ENCODE peak calls at places on chromosomes 13 and 19, in four cellular contexts. W is neuronal stem cell, R is trophoblast cell, B is H9. P is an unnamed sample.
A peak's percentile ranks its signal among the peaks of the same experiment; 100 is the strongest.

GRCh38 chr13:89803839-89804238 is 1543.6 kb upstream of the MIR17HG start:
- DNase-seq in R (no peak), W (no peak), B (no peak), P (no peak)

GRCh38 chr13:112708560-112709240 is 18.9 kb downstream of the ATP11A start:
- DNase-seq in B (no peak), R (no peak), W (no peak), P (no peak)

GRCh38 chr13:40617801-40618356 is 48.6 kb downstream of the FOXO1 start:
- DNase-seq in R (peak; percentile 58), W (no peak), B (no peak), P (no peak)

GRCh38 chr13:92187378-92187989 is 789.1 kb downstream of the GPC5 start:
- DNase-seq in B (no peak), W (peak; percentile 50), R (peak; percentile 68), P (peak; percentile 58)

GRCh38 chr19:30906871-30907270 is 442.4 kb downstream of the TSHZ3 start:
- DNase-seq in B (no peak), W (no peak), R (no peak), P (no peak)

GRCh38 chr19:52742516-52742915 is 7.7 kb upstream of the ZNF611 start:
- DNase-seq in B (no peak), W (no peak), R (peak; percentile 84), P (no peak)

GRCh38 chr13:20064128-20064527 is 96.7 kb downstream of the GJA3 start:
- DNase-seq in W (no peak), R (no peak), B (no peak), P (peak; percentile 53)

GRCh38 chr19:45419396-45419795 is 4.3 kb downstream of the ERCC1 start:
- DNase-seq in B (no peak), R (no peak), W (no peak), P (no peak)

GRCh38 chr13:30730526-30730925 is 4.8 kb upstream of the ALOX5AP start:
- DNase-seq in B (peak; percentile 35), W (peak; percentile 12), R (peak; percentile 86), P (peak; percentile 72)

GRCh38 chr13:43058318-43058674 is 34.9 kb downstream of the DNAJC15 start:
- DNase-seq in B (peak; percentile 45), W (no peak), R (peak; percentile 83), P (peak; percentile 48)

GRCh38 chr13:68636784-68637183 is 1406.6 kb upstream of the PCDH9 start:
- DNase-seq in B (no peak), R (no peak), W (no peak), P (no peak)

GRCh38 chr13:43357435-43358065 is 334.2 kb downstream of the DNAJC15 start:
- DNase-seq in B (no peak), R (no peak), W (no peak), P (no peak)

GRCh38 chr13:110363009-110363408 is 55.9 kb downstream of the COL4A2 start:
- DNase-seq in W (no peak), B (peak; percentile 64), R (no peak), P (no peak)

GRCh38 chr13:110358381-110358780 is 51.3 kb downstream of the COL4A2 start:
- DNase-seq in W (no peak), B (no peak), R (peak; percentile 84), P (no peak)

GRCh38 chr13:110360598-110360997 is 53.5 kb downstream of the COL4A2 start:
- DNase-seq in W (no peak), B (no peak), R (no peak), P (no peak)

GRCh38 chr13:110361365-110361911 is 54.4 kb downstream of the COL4A2 start:
- DNase-seq in R (peak; percentile 57), B (no peak), W (no peak), P (peak; percentile 80)

GRCh38 chr13:110359840-110360301 is 52.8 kb downstream of the COL4A2 start:
- DNase-seq in B (no peak), R (peak; percentile 82), W (no peak), P (peak; percentile 99)
- H3K14ac ChIP-seq in B (no peak overlapping the region), R (no peak overlapping the region), W (no peak overlapping the region), P (no peak overlapping the region)

GRCh38 chr19:58129284-58129683 is 21.3 kb downstream of the ZNF329 start:
- DNase-seq in R (no peak), B (no peak), W (no peak), P (no peak)

DNA sequence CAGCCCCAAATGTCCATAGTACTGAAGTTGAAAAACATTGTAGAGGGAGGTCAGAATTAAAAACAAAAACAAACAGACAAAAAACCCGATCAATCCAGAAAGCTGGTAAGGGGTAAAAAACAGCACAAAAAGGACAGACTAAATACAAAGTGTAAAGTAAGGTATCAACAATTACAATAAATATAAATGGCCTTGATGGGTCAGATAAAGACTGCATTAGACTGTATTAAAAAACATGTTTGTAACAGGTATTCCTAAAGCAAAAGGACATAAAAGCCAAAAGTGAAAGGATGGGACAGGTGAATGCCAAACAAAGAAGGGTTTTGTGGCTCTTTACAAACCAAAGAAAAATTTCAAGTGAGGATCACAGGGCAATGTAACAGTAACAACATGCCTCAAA is 16.3 kb downstream of the ZNF329 start:
- DNase-seq in B (no peak), R (no peak), W (no peak), P (no peak)
- H3K9me3 ChIP-seq in B (peaks cover 87% of the 10 kb centered on the region), R (peaks cover 39% of the 10 kb centered on the region), W (peaks cover 96% of the 10 kb centered on the region), P (peaks cover 96% of the 10 kb centered on the region)

DNA sequence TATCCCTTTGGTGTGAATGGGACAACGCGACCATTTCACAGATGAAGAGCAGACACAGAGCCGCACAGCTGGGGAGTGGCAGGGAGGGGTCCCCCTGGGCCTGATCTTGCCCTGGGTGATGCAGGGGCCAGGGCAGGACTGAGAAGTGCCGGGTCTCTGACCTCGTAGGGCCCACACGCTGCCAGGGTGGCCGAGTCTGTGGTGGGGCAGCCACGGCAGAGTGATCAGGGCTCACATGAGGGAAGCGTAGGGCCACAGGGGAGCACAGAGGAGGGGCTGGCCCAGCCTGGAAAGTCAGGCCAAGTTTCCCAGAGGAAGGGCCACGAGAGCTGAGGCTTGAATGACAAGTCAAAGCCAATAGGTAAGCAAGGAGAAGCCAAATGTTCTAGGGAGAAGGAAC is 31.9 kb upstream of the FXYD3 start:
- DNase-seq in R (no peak), W (no peak), B (no peak), P (no peak)
- H2BK12ac ChIP-seq in R (peak overlapping the region; percentile 15), W (no peak overlapping the region), B (no peak overlapping the region), P (no peak overlapping the region)

GRCh38 chr13:24180743-24181384 is 20.3 kb downstream of the SPATA13 start:
- DNase-seq in R (peak; percentile 26), B (no peak), W (no peak), P (peak; percentile 67)
- H3K14ac ChIP-seq in R (no peak overlapping the region), B (no peak overlapping the region), W (no peak overlapping the region), P (no peak overlapping the region)

DNA sequence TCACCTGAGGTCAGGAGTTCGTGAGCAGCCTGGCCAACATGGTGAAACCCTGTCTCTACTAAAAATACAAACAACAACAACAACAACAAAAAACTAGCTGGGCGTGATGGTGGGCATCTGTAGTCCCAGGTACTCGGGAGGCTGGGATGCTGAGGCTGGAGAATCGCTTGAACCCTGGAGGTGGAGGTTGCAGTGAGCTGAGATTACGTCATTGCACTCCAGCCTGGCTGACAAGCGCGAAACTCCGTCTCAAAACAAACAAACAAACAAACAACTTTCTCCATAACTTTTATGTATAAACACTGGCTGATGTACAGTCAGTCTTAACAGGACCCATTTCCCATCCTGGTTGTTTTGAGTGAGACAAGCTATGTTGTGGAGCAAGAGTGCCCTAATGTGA is 5.8 kb upstream of the CYP4F8 start:
- DNase-seq in W (no peak), B (no peak), R (no peak), P (no peak)
- H3K9me3 ChIP-seq in W (no peaks in the 10 kb centered on the region), B (peaks cover 33% of the 10 kb centered on the region), R (peaks cover 29% of the 10 kb centered on the region), P (no peaks in the 10 kb centered on the region)

GRCh38 chr19:39405261-39405912 is 1.3 kb upstream of the ZFP36 start:
- DNase-seq in B (no peak), W (no peak), R (no peak), P (peak; percentile 52)
- H2BK12ac ChIP-seq in B (no peak overlapping the region), W (peak overlapping the region; percentile 75), R (no peak overlapping the region), P (peak overlapping the region; percentile 86)

GRCh38 chr13:42038661-42039456 is 9.6 kb upstream of the DGKH start:
- DNase-seq in B (no peak), R (no peak), W (no peak), P (peak; percentile 11)

GRCh38 chr13:42041017-42041683 is 7.3 kb upstream of the DGKH start:
- DNase-seq in W (peak; percentile 45), B (peak; percentile 54), R (peak; percentile 55), P (peak; percentile 74)

GRCh38 chr13:42040730-42041016 is 7.8 kb upstream of the DGKH start:
- DNase-seq in W (no peak), R (no peak), B (no peak), P (no peak)

GRCh38 chr13:42039946-42040729 is 8.3 kb upstream of the DGKH start:
- DNase-seq in R (peak; percentile 69), B (peak; percentile 78), W (peak; percentile 77), P (peak; percentile 89)

GRCh38 chr13:42039457-42039945 is 8.9 kb upstream of the DGKH start:
- DNase-seq in W (peak; percentile 12), B (no peak), R (no peak), P (no peak)
- H3K14ac ChIP-seq in W (no peak overlapping the region), B (peak overlapping the region; percentile 85), R (no peak overlapping the region), P (no peak overlapping the region)

GRCh38 chr19:12545267-12545666 is 6.0 kb downstream of the ZNF564 start:
- DNase-seq in B (no peak), W (no peak), R (no peak), P (no peak)
- H3K9me3 ChIP-seq in B (no peaks in the 10 kb centered on the region), W (peaks cover 70% of the 10 kb centered on the region), R (peaks cover 1% of the 10 kb centered on the region), P (peaks cover 47% of the 10 kb centered on the region)

GRCh38 chr13:75482070-75482819 is at the start of gene TBC1D4:
- DNase-seq in B (peak; percentile 92), W (peak; percentile 87), R (peak; percentile 94), P (peak; percentile 93)
- H2BK12ac ChIP-seq in B (no peak within 1 kb of the TSS), W (no peak within 1 kb of the TSS), R (no peak within 1 kb of the TSS), P (no peak within 1 kb of the TSS)